ENCODE peak calls at places on chromosomes 1 and 21, in nine cellular contexts. One of them, this sample, is unnamed.

GRCh38 chr1:150976879-150977694 is 2.5 kb upstream of the CERS2 start:
- DNase-seq in right lobe of liver: peak
- DNase-seq in tibial nerve: peak
- DNase-seq in cardiac fibroblast: no peak
- DNase-seq in ovary: peak
- DNase-seq in testis: peak
- DNase-seq in left ventricle myocardium inferior: peak
- DNase-seq in colonic mucosa: peak
- DNase-seq in adrenal gland: peak
- DNase-seq in this sample: peak

GRCh38 chr1:76465030-76465429 is 390.5 kb downstream of the ST6GALNAC3 start:
- DNase-seq in testis: no peak
- DNase-seq in right lobe of liver: no peak
- DNase-seq in ovary: no peak
- DNase-seq in cardiac fibroblast: peak
- DNase-seq in colonic mucosa: no peak
- DNase-seq in left ventricle myocardium inferior: no peak
- DNase-seq in tibial nerve: no peak
- DNase-seq in adrenal gland: peak
- DNase-seq in this sample: no peak

GRCh38 chr1:110494522-110495406 is 24.2 kb downstream of the KCNA10 start:
- DNase-seq in ovary: no peak
- DNase-seq in cardiac fibroblast: no peak
- DNase-seq in right lobe of liver: no peak
- DNase-seq in left ventricle myocardium inferior: no peak
- DNase-seq in adrenal gland: no peak
- DNase-seq in colonic mucosa: no peak
- DNase-seq in tibial nerve: no peak
- DNase-seq in testis: no peak
- DNase-seq in this sample: no peak

GRCh38 chr1:231743966-231744365 is 117.4 kb downstream of the DISC1 start:
- DNase-seq in ovary: no peak
- DNase-seq in right lobe of liver: no peak
- DNase-seq in adrenal gland: no peak
- DNase-seq in cardiac fibroblast: no peak
- DNase-seq in colonic mucosa: no peak
- DNase-seq in left ventricle myocardium inferior: no peak
- DNase-seq in testis: no peak
- DNase-seq in tibial nerve: no peak
- DNase-seq in this sample: no peak

GRCh38 chr1:228937851-228938247 is 202.6 kb downstream of the RHOU start:
- DNase-seq in testis: no peak
- DNase-seq in colonic mucosa: no peak
- DNase-seq in right lobe of liver: no peak
- DNase-seq in adrenal gland: no peak
- DNase-seq in left ventricle myocardium inferior: peak
- DNase-seq in tibial nerve: no peak
- DNase-seq in cardiac fibroblast: no peak
- DNase-seq in ovary: no peak
- DNase-seq in this sample: no peak

GRCh38 chr1:182768973-182769372 is 20.6 kb upstream of the NPL start:
- DNase-seq in colonic mucosa: no peak
- DNase-seq in ovary: no peak
- DNase-seq in testis: no peak
- DNase-seq in adrenal gland: no peak
- DNase-seq in left ventricle myocardium inferior: no peak
- DNase-seq in cardiac fibroblast: peak
- DNase-seq in right lobe of liver: no peak
- DNase-seq in tibial nerve: no peak
- DNase-seq in this sample: no peak

GRCh38 chr1:116580446-116581322 is 9.9 kb upstream of the CD58 start:
- DNase-seq in colonic mucosa: no peak
- DNase-seq in right lobe of liver: no peak
- DNase-seq in tibial nerve: no peak
- DNase-seq in adrenal gland: no peak
- DNase-seq in left ventricle myocardium inferior: no peak
- DNase-seq in testis: no peak
- DNase-seq in cardiac fibroblast: peak
- DNase-seq in ovary: no peak
- DNase-seq in this sample: no peak

GRCh38 chr21:36470294-36470693 is 9.6 kb downstream of the CLDN14 start:
- DNase-seq in ovary: no peak
- DNase-seq in adrenal gland: no peak
- DNase-seq in left ventricle myocardium inferior: no peak
- DNase-seq in colonic mucosa: no peak
- DNase-seq in right lobe of liver: no peak
- DNase-seq in tibial nerve: no peak
- DNase-seq in cardiac fibroblast: no peak
- DNase-seq in testis: no peak
- DNase-seq in this sample: no peak

GRCh38 chr1:116460261-116460660 is 87.2 kb downstream of the ATP1A1 start:
- DNase-seq in adrenal gland: no peak
- DNase-seq in cardiac fibroblast: no peak
- DNase-seq in colonic mucosa: no peak
- DNase-seq in left ventricle myocardium inferior: no peak
- DNase-seq in tibial nerve: no peak
- DNase-seq in testis: no peak
- DNase-seq in ovary: no peak
- DNase-seq in right lobe of liver: no peak
- DNase-seq in this sample: no peak

GRCh38 chr21:22885614-22886013 is 1887.4 kb downstream of the NCAM2 start:
- DNase-seq in adrenal gland: no peak
- DNase-seq in tibial nerve: no peak
- DNase-seq in ovary: no peak
- DNase-seq in right lobe of liver: no peak
- DNase-seq in testis: no peak
- DNase-seq in left ventricle myocardium inferior: no peak
- DNase-seq in cardiac fibroblast: no peak
- DNase-seq in colonic mucosa: no peak
- DNase-seq in this sample: no peak

GRCh38 chr1:198316681-198317080 is 159.9 kb downstream of the NEK7 start:
- DNase-seq in testis: no peak
- DNase-seq in right lobe of liver: no peak
- DNase-seq in tibial nerve: no peak
- DNase-seq in colonic mucosa: no peak
- DNase-seq in adrenal gland: no peak
- DNase-seq in left ventricle myocardium inferior: no peak
- DNase-seq in ovary: no peak
- DNase-seq in cardiac fibroblast: no peak
- DNase-seq in this sample: no peak

GRCh38 chr1:109926662-109927300 is 16.1 kb downstream of the CSF1 start:
- DNase-seq in tibial nerve: no peak
- DNase-seq in ovary: no peak
- DNase-seq in right lobe of liver: no peak
- DNase-seq in testis: no peak
- DNase-seq in cardiac fibroblast: peak
- DNase-seq in colonic mucosa: peak
- DNase-seq in left ventricle myocardium inferior: no peak
- DNase-seq in adrenal gland: no peak
- DNase-seq in this sample: no peak

GRCh38 chr1:10701145-10701544 is 95.3 kb downstream of the CASZ1 start:
- DNase-seq in right lobe of liver: no peak
- DNase-seq in ovary: no peak
- DNase-seq in tibial nerve: no peak
- DNase-seq in testis: no peak
- DNase-seq in adrenal gland: no peak
- DNase-seq in left ventricle myocardium inferior: no peak
- DNase-seq in cardiac fibroblast: no peak
- DNase-seq in colonic mucosa: no peak
- DNase-seq in this sample: no peak

GRCh38 chr1:10705953-10706352 is 90.5 kb downstream of the CASZ1 start:
- DNase-seq in left ventricle myocardium inferior: no peak
- DNase-seq in tibial nerve: no peak
- DNase-seq in cardiac fibroblast: no peak
- DNase-seq in right lobe of liver: no peak
- DNase-seq in testis: no peak
- DNase-seq in ovary: no peak
- DNase-seq in adrenal gland: no peak
- DNase-seq in colonic mucosa: no peak
- DNase-seq in this sample: no peak

GRCh38 chr1:10703702-10704101 is 92.7 kb downstream of the CASZ1 start:
- DNase-seq in left ventricle myocardium inferior: no peak
- DNase-seq in tibial nerve: no peak
- DNase-seq in right lobe of liver: no peak
- DNase-seq in testis: no peak
- DNase-seq in ovary: no peak
- DNase-seq in adrenal gland: no peak
- DNase-seq in colonic mucosa: no peak
- DNase-seq in cardiac fibroblast: no peak
- DNase-seq in this sample: no peak

GRCh38 chr1:10706514-10706913 is 89.9 kb downstream of the CASZ1 start:
- DNase-seq in right lobe of liver: no peak
- DNase-seq in tibial nerve: no peak
- DNase-seq in colonic mucosa: no peak
- DNase-seq in cardiac fibroblast: no peak
- DNase-seq in adrenal gland: no peak
- DNase-seq in left ventricle myocardium inferior: no peak
- DNase-seq in testis: no peak
- DNase-seq in ovary: no peak
- DNase-seq in this sample: no peak

DNA sequence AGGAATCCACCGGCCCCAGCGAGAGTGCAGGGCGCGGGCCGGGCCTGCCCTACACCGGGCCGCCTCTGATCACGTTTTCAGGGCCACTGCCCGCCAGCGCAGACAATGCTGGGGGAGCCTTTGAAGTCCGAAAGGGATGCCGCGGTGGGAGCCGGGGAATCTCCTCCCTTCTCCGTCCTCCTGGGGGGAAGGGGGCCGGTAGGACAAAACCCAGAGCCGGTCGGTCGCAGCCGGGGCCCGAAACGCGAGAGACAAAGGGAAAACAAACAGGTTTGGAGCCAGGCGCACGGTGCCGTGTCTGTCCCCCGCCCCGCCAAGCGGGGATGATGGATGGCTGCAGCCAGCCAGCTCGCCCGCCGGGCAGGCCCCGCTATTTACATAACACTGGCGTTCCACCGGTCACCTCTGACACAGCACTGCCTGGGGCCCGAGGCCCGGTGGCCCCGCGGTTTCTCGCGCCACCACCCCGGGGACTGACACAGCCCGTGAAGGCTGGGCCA is 92.0 kb downstream of the CASZ1 start:
- DNase-seq in testis: no peak
- DNase-seq in tibial nerve: no peak
- DNase-seq in adrenal gland: peak
- DNase-seq in colonic mucosa: no peak
- DNase-seq in ovary: no peak
- DNase-seq in right lobe of liver: no peak
- DNase-seq in cardiac fibroblast: no peak
- DNase-seq in left ventricle myocardium inferior: no peak
- DNase-seq in this sample: no peak
- H3K4me3 ChIP-seq in testis: no peak
- H3K4me3 ChIP-seq in tibial nerve: no peak
- H3K4me3 ChIP-seq in adrenal gland: no peak
- H3K4me3 ChIP-seq in colonic mucosa: no peak
- H3K4me3 ChIP-seq in ovary: no peak
- H3K4me3 ChIP-seq in right lobe of liver: no peak
- H3K4me3 ChIP-seq in cardiac fibroblast: no peak
- H3K4me3 ChIP-seq in left ventricle myocardium inferior: no peak
- H3K4me3 ChIP-seq in this sample: no peak

GRCh38 chr21:40466893-40467483 is 380.0 kb downstream of the DSCAM start:
- DNase-seq in adrenal gland: no peak
- DNase-seq in right lobe of liver: no peak
- DNase-seq in tibial nerve: peak
- DNase-seq in left ventricle myocardium inferior: no peak
- DNase-seq in colonic mucosa: no peak
- DNase-seq in ovary: no peak
- DNase-seq in cardiac fibroblast: peak
- DNase-seq in testis: peak
- DNase-seq in this sample: no peak
- TF ChIP-seq CTCF in adrenal gland: peak
- TF ChIP-seq CTCF in right lobe of liver: peak
- TF ChIP-seq CTCF in tibial nerve: peak
- TF ChIP-seq CTCF in left ventricle myocardium inferior: peak
- TF ChIP-seq CTCF in colonic mucosa: no peak
- TF ChIP-seq CTCF in ovary: no peak
- TF ChIP-seq CTCF in cardiac fibroblast: no peak
- TF ChIP-seq CTCF in testis: peak
- TF ChIP-seq CTCF in this sample: no peak

GRCh38 chr1:21175670-21176581 is 771 bp downstream of the EIF4G3 start:
- DNase-seq in cardiac fibroblast: no peak
- DNase-seq in ovary: peak
- DNase-seq in testis: peak
- DNase-seq in adrenal gland: peak
- DNase-seq in tibial nerve: no peak
- DNase-seq in left ventricle myocardium inferior: peak
- DNase-seq in right lobe of liver: peak
- DNase-seq in colonic mucosa: peak
- DNase-seq in this sample: peak

GRCh38 chr1:21175324-21175669 is 1.4 kb downstream of the EIF4G3 start:
- DNase-seq in left ventricle myocardium inferior: peak
- DNase-seq in right lobe of liver: no peak
- DNase-seq in tibial nerve: peak
- DNase-seq in cardiac fibroblast: peak
- DNase-seq in ovary: no peak
- DNase-seq in colonic mucosa: peak
- DNase-seq in testis: peak
- DNase-seq in adrenal gland: peak
- DNase-seq in this sample: no peak

GRCh38 chr1:21176589-21177555 is at the start of gene EIF4G3:
- DNase-seq in adrenal gland: peak
- DNase-seq in ovary: peak
- DNase-seq in colonic mucosa: peak
- DNase-seq in right lobe of liver: peak
- DNase-seq in left ventricle myocardium inferior: peak
- DNase-seq in cardiac fibroblast: peak
- DNase-seq in testis: peak
- DNase-seq in tibial nerve: peak
- DNase-seq in this sample: peak

GRCh38 chr1:21174638-21175323 is 1.9 kb downstream of the EIF4G3 start:
- DNase-seq in colonic mucosa: no peak
- DNase-seq in right lobe of liver: no peak
- DNase-seq in testis: peak
- DNase-seq in adrenal gland: no peak
- DNase-seq in ovary: no peak
- DNase-seq in left ventricle myocardium inferior: no peak
- DNase-seq in cardiac fibroblast: peak
- DNase-seq in tibial nerve: no peak
- DNase-seq in this sample: no peak

DNA sequence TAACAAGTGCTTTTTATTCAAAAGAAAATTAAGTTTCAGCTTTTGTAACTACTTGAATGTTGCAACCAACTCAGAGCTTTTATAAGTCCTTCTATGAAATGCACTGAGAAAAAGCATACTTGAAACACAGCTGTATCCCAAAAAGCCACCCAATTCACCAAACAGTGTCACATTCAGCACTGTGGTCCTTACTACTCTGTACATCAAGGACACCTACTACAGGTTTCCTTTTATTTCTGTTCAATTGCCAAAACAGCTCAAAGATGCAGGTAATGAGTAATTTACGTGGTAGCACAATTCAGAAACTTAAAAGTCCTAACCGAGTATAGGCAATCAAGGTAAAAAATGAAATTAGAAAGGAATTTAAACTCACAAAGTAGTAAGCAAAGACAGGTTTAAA is 2.5 kb downstream of the EIF4G3 start:
- DNase-seq in left ventricle myocardium inferior: no peak
- DNase-seq in colonic mucosa: no peak
- DNase-seq in adrenal gland: no peak
- DNase-seq in ovary: no peak
- DNase-seq in cardiac fibroblast: no peak
- DNase-seq in right lobe of liver: no peak
- DNase-seq in tibial nerve: no peak
- DNase-seq in testis: no peak
- DNase-seq in this sample: no peak
- H3K4me3 ChIP-seq in left ventricle myocardium inferior: peak
- H3K4me3 ChIP-seq in colonic mucosa: peak
- H3K4me3 ChIP-seq in adrenal gland: no peak
- H3K4me3 ChIP-seq in ovary: peak
- H3K4me3 ChIP-seq in cardiac fibroblast: peak
- H3K4me3 ChIP-seq in right lobe of liver: peak
- H3K4me3 ChIP-seq in tibial nerve: peak
- H3K4me3 ChIP-seq in testis: peak
- H3K4me3 ChIP-seq in this sample: peak

GRCh38 chr1:201480231-201481003 is 11.4 kb upstream of the PHLDA3 start:
- DNase-seq in testis: peak
- DNase-seq in ovary: no peak
- DNase-seq in left ventricle myocardium inferior: peak
- DNase-seq in cardiac fibroblast: peak
- DNase-seq in tibial nerve: peak
- DNase-seq in adrenal gland: peak
- DNase-seq in right lobe of liver: peak
- DNase-seq in colonic mucosa: peak
- DNase-seq in this sample: peak
- TF ChIP-seq CTCF in testis: no peak
- TF ChIP-seq CTCF in ovary: no peak
- TF ChIP-seq CTCF in left ventricle myocardium inferior: no peak
- TF ChIP-seq CTCF in cardiac fibroblast: peak
- TF ChIP-seq CTCF in tibial nerve: no peak
- TF ChIP-seq CTCF in adrenal gland: peak
- TF ChIP-seq CTCF in right lobe of liver: no peak
- TF ChIP-seq CTCF in colonic mucosa: no peak
- TF ChIP-seq CTCF in this sample: peak